ENCODE peak calls at places on chromosomes 6 and 20, in seven cellular contexts. G is BE2C, U is Ammon's horn, V is NCI-H1417, Z is cardiac fibroblast, C is left cardiac atrium, T is brain microvascular endothelial cell. N is an unnamed sample.

GRCh38 chr20:60453847-60454246 is 495.6 kb downstream of the CDH26 start:
- DNase-seq in G (no peak), U (no peak), V (peak; percentile 96), Z (no peak), C (no peak), T (no peak), N (no peak)

GRCh38 chr6:164344801-164345291 is 930.3 kb downstream of the QKI start:
- DNase-seq in G (no peak), U (peak; percentile 27), V (no peak), Z (no peak), C (peak; percentile 32), T (no peak), N (peak; percentile 15)

GRCh38 chr6:161038229-161039003 is 46.8 kb downstream of the MAP3K4 start:
- DNase-seq in G (no peak), U (no peak), V (no peak), Z (peak; percentile 94), C (no peak), T (peak; percentile 87), N (no peak)

GRCh38 chr6:88987922-88988321 is 24.5 kb upstream of the RNGTT start:
- DNase-seq in G (no peak), U (no peak), V (no peak), Z (no peak), C (no peak), T (no peak), N (no peak)

GRCh38 chr6:50905297-50905696 is 86.6 kb downstream of the TFAP2B start:
- DNase-seq in G (no peak), U (no peak), V (no peak), Z (no peak), C (no peak), T (no peak), N (no peak)

GRCh38 chr6:39812853-39813533 is 20.8 kb downstream of the DAAM2 start:
- DNase-seq in G (no peak), U (peak; percentile 41), V (peak; percentile 82), Z (peak; percentile 51), C (no peak), T (no peak), N (no peak)

GRCh38 chr6:139372326-139373153 is 1.9 kb downstream of the CITED2 start:
- DNase-seq in G (no peak), U (no peak), V (no peak), Z (peak; percentile 39), C (no peak), T (no peak), N (peak; percentile 59)

GRCh38 chr6:124339610-124340339 is 536.1 kb downstream of the NKAIN2 start:
- DNase-seq in G (no peak), U (no peak), V (no peak), Z (no peak), C (no peak), T (no peak), N (no peak)

GRCh38 chr20:6575912-6576391 is 191.5 kb upstream of the BMP2 start:
- DNase-seq in G (no peak), U (no peak), V (no peak), Z (peak; percentile 73), C (no peak), T (peak; percentile 90), N (no peak)

GRCh38 chr20:42945194-42945593 is 244.5 kb downstream of the PTPRT start:
- DNase-seq in G (no peak), U (no peak), V (no peak), Z (no peak), C (no peak), T (no peak), N (no peak)

GRCh38 chr6:145077382-145077781 is 657.9 kb downstream of the EPM2A start:
- DNase-seq in G (no peak), U (no peak), V (no peak), Z (no peak), C (no peak), T (no peak), N (no peak)

GRCh38 chr6:1496836-1497592 is 107.6 kb downstream of the FOXF2 start:
- DNase-seq in G (no peak), U (no peak), V (no peak), Z (no peak), C (no peak), T (no peak), N (no peak)

GRCh38 chr6:3390698-3391097 is 66.2 kb downstream of the SLC22A23 start:
- DNase-seq in G (no peak), U (peak; percentile 52), V (no peak), Z (peak; percentile 99), C (peak; percentile 85), T (peak; percentile 98), N (peak; percentile 20)

GRCh38 chr6:46016063-46016608 is 476 bp upstream of the CLIC5 start:
- DNase-seq in G (no peak), U (no peak), V (no peak), Z (no peak), C (no peak), T (no peak), N (no peak)

GRCh38 chr6:111228094-111228493 is 140.8 kb downstream of the SLC16A10 start:
- DNase-seq in G (no peak), U (no peak), V (no peak), Z (peak; percentile 70), C (no peak), T (no peak), N (no peak)

GRCh38 chr20:14189794-14190402 is 147.5 kb downstream of the FLRT3 start:
- DNase-seq in G (peak; percentile 25), U (no peak), V (no peak), Z (peak; percentile 37), C (no peak), T (peak; percentile 47), N (no peak)

GRCh38 chr6:30357678-30358339 is 12.9 kb downstream of the RPP21 start:
- DNase-seq in G (peak; percentile 63), U (peak; percentile 80), V (peak; percentile 17), Z (peak; percentile 85), C (peak; percentile 46), T (peak; percentile 80), N (peak; percentile 63)